ENCODE peak calls at places on chromosome 10, in six cellular contexts. One of them, this sample, is unnamed.

GRCh38 chr10:86655596-86655995 is 1.2 kb downstream of the OPN4 start:
- DNase-seq in IMR-90: no peak
- DNase-seq in H9: no peak
- DNase-seq in trophoblast cell: no peak
- DNase-seq in H1: no peak
- DNase-seq in mesenchymal stem cell: no peak
- DNase-seq in this sample: no peak

GRCh38 chr10:44801383-44802327 is 109.5 kb upstream of the TMEM72 start:
- DNase-seq in IMR-90: peak
- DNase-seq in H9: no peak
- DNase-seq in trophoblast cell: no peak
- DNase-seq in H1: no peak
- DNase-seq in mesenchymal stem cell: peak
- DNase-seq in this sample: no peak

GRCh38 chr10:59582779-59583178 is 126.9 kb downstream of the SLC16A9 start:
- DNase-seq in IMR-90: no peak
- DNase-seq in H9: no peak
- DNase-seq in trophoblast cell: no peak
- DNase-seq in H1: no peak
- DNase-seq in mesenchymal stem cell: no peak
- DNase-seq in this sample: no peak

GRCh38 chr10:65518379-65518778 is 1407.5 kb upstream of the LRRTM3 start:
- DNase-seq in IMR-90: no peak
- DNase-seq in H9: no peak
- DNase-seq in trophoblast cell: no peak
- DNase-seq in H1: no peak
- DNase-seq in mesenchymal stem cell: peak
- DNase-seq in this sample: no peak

GRCh38 chr10:14652067-14652466 is 122.6 kb downstream of the FAM107B start:
- DNase-seq in IMR-90: peak
- DNase-seq in H9: no peak
- DNase-seq in trophoblast cell: no peak
- DNase-seq in H1: no peak
- DNase-seq in mesenchymal stem cell: peak
- DNase-seq in this sample: no peak

GRCh38 chr10:116708877-116709276 is 33.5 kb downstream of the HSPA12A start:
- DNase-seq in IMR-90: no peak
- DNase-seq in H9: no peak
- DNase-seq in trophoblast cell: no peak
- DNase-seq in H1: no peak
- DNase-seq in mesenchymal stem cell: no peak
- DNase-seq in this sample: no peak

GRCh38 chr10:92377962-92378361 is 87.0 kb downstream of the MARCHF5 start:
- DNase-seq in IMR-90: no peak
- DNase-seq in H9: no peak
- DNase-seq in trophoblast cell: no peak
- DNase-seq in H1: no peak
- DNase-seq in mesenchymal stem cell: no peak
- DNase-seq in this sample: no peak

GRCh38 chr10:17609523-17610079 is 7.6 kb downstream of the HACD1 start:
- DNase-seq in IMR-90: no peak
- DNase-seq in H9: no peak
- DNase-seq in trophoblast cell: no peak
- DNase-seq in H1: no peak
- DNase-seq in mesenchymal stem cell: no peak
- DNase-seq in this sample: no peak

GRCh38 chr10:111344804-111345203 is 268.0 kb downstream of the ADRA2A start:
- DNase-seq in IMR-90: no peak
- DNase-seq in H9: peak
- DNase-seq in trophoblast cell: no peak
- DNase-seq in H1: no peak
- DNase-seq in mesenchymal stem cell: no peak
- DNase-seq in this sample: no peak

GRCh38 chr10:120508393-120508792 is 51.4 kb downstream of the PLPP4 start:
- DNase-seq in IMR-90: no peak
- DNase-seq in H9: no peak
- DNase-seq in trophoblast cell: no peak
- DNase-seq in H1: no peak
- DNase-seq in mesenchymal stem cell: peak
- DNase-seq in this sample: no peak

GRCh38 chr10:132382231-132382922 is 14.6 kb upstream of the PWWP2B start:
- DNase-seq in IMR-90: no peak
- DNase-seq in H9: no peak
- DNase-seq in trophoblast cell: peak
- DNase-seq in H1: no peak
- DNase-seq in mesenchymal stem cell: no peak
- DNase-seq in this sample: no peak

GRCh38 chr10:70564901-70565351 is 37.6 kb downstream of the PRF1 start:
- DNase-seq in IMR-90: no peak
- DNase-seq in H9: no peak
- DNase-seq in trophoblast cell: no peak
- DNase-seq in H1: no peak
- DNase-seq in mesenchymal stem cell: no peak
- DNase-seq in this sample: no peak

GRCh38 chr10:59817806-59818205 is 64.6 kb upstream of the MRLN start:
- DNase-seq in IMR-90: no peak
- DNase-seq in H9: no peak
- DNase-seq in trophoblast cell: peak
- DNase-seq in H1: no peak
- DNase-seq in mesenchymal stem cell: no peak
- DNase-seq in this sample: no peak

GRCh38 chr10:131127610-131128009 is 183.9 kb downstream of the TCERG1L start:
- DNase-seq in IMR-90: no peak
- DNase-seq in H9: no peak
- DNase-seq in trophoblast cell: no peak
- DNase-seq in H1: no peak
- DNase-seq in mesenchymal stem cell: no peak
- DNase-seq in this sample: no peak

GRCh38 chr10:84685047-84685660 is 356.8 kb downstream of the CCSER2 start:
- DNase-seq in IMR-90: no peak
- DNase-seq in H9: no peak
- DNase-seq in trophoblast cell: no peak
- DNase-seq in H1: no peak
- DNase-seq in mesenchymal stem cell: no peak
- DNase-seq in this sample: no peak

GRCh38 chr10:68276224-68276623 is 44.3 kb upstream of the ATOH7 start:
- DNase-seq in IMR-90: no peak
- DNase-seq in H9: no peak
- DNase-seq in trophoblast cell: no peak
- DNase-seq in H1: no peak
- DNase-seq in mesenchymal stem cell: no peak
- DNase-seq in this sample: no peak

GRCh38 chr10:104322416-104322782 is 15.9 kb downstream of the ITPRIP start:
- DNase-seq in IMR-90: no peak
- DNase-seq in H9: peak
- DNase-seq in trophoblast cell: no peak
- DNase-seq in H1: no peak
- DNase-seq in mesenchymal stem cell: no peak
- DNase-seq in this sample: no peak

GRCh38 chr10:36373424-36374096 is 731.5 kb upstream of the FZD8 start:
- DNase-seq in IMR-90: no peak
- DNase-seq in H9: peak
- DNase-seq in trophoblast cell: no peak
- DNase-seq in H1: no peak
- DNase-seq in mesenchymal stem cell: no peak
- DNase-seq in this sample: no peak

GRCh38 chr10:24452030-24452429 is 243.1 kb downstream of the KIAA1217 start:
- DNase-seq in IMR-90: no peak
- DNase-seq in H9: no peak
- DNase-seq in trophoblast cell: no peak
- DNase-seq in H1: no peak
- DNase-seq in mesenchymal stem cell: no peak
- DNase-seq in this sample: no peak

GRCh38 chr10:4772202-4772570 is 53.8 kb upstream of the AKR1E2 start:
- DNase-seq in IMR-90: no peak
- DNase-seq in H9: no peak
- DNase-seq in trophoblast cell: no peak
- DNase-seq in H1: no peak
- DNase-seq in mesenchymal stem cell: no peak
- DNase-seq in this sample: no peak

GRCh38 chr10:4770766-4771553 is 55.0 kb upstream of the AKR1E2 start:
- DNase-seq in IMR-90: peak
- DNase-seq in H9: no peak
- DNase-seq in trophoblast cell: no peak
- DNase-seq in H1: no peak
- DNase-seq in mesenchymal stem cell: peak
- DNase-seq in this sample: no peak

GRCh38 chr10:4775808-4776207 is 50.2 kb upstream of the AKR1E2 start:
- DNase-seq in IMR-90: peak
- DNase-seq in H9: no peak
- DNase-seq in trophoblast cell: no peak
- DNase-seq in H1: no peak
- DNase-seq in mesenchymal stem cell: peak
- DNase-seq in this sample: no peak

GRCh38 chr10:4767033-4767814 is 58.8 kb upstream of the AKR1E2 start:
- DNase-seq in IMR-90: peak
- DNase-seq in H9: no peak
- DNase-seq in trophoblast cell: no peak
- DNase-seq in H1: no peak
- DNase-seq in mesenchymal stem cell: peak
- DNase-seq in this sample: peak

DNA sequence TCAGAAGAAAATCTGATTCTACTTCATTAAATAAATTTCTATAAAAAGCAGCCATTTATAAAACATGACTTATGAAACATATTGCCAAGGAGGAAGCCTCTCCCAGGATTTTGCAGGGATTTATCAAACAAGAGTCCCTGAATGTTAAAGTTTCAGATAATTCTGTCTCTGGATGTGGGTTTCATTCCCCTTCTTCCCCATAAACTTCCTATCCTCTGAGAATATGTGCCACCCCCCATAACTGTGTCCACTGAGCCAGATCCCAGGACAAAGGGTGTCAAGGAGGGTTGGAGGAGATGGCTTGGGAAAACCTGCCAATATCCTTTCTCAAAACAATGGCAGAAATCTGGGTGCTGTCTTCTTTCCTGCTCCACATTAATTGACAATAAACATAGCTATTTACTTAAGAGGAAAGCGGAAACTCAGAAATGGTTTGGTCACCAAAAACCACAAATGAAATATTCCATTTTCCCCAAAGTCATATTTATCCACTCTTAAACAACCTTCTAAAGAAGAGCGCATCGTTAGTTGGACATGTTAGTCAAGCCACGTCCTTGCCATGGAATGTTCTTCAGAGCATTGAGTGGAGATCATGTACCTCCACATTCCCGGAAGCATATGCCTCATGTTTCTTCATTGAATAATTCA is 54.3 kb upstream of the AKR1E2 start:
- DNase-seq in IMR-90: peak
- DNase-seq in H9: no peak
- DNase-seq in trophoblast cell: no peak
- DNase-seq in H1: no peak
- DNase-seq in mesenchymal stem cell: peak
- DNase-seq in this sample: no peak
- H2AFZ ChIP-seq in IMR-90: peak
- H2AFZ ChIP-seq in H9: no peak
- H2AFZ ChIP-seq in trophoblast cell: no peak
- H2AFZ ChIP-seq in H1: no peak
- H2AFZ ChIP-seq in mesenchymal stem cell: no peak
- H2AFZ ChIP-seq in this sample: peak

DNA sequence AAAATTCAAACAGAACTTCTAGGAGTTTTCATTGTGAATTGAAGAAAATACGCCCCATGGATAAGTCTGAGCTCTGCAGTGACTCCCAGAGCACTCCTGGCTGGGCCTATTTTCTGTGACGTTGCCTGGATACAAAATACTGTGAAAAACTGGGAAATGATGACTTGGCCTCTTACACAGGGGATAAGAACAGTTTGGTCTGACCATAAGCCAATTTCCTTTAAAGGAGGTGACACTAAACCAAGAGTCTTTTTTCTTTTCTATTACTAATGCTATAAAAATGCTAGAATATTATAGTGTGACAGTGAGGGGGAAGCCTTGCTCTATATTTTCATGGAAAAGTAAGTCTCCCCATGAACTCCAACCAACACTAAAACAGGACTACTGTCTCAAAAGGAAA is 45.6 kb downstream of the MYOF start:
- DNase-seq in IMR-90: peak
- DNase-seq in H9: no peak
- DNase-seq in trophoblast cell: peak
- DNase-seq in H1: no peak
- DNase-seq in mesenchymal stem cell: peak
- DNase-seq in this sample: no peak
- H2BK5ac ChIP-seq in IMR-90: peak
- H2BK5ac ChIP-seq in H9: no peak
- H2BK5ac ChIP-seq in trophoblast cell: peak
- H2BK5ac ChIP-seq in H1: peak
- H2BK5ac ChIP-seq in mesenchymal stem cell: peak
- H2BK5ac ChIP-seq in this sample: no peak

DNA sequence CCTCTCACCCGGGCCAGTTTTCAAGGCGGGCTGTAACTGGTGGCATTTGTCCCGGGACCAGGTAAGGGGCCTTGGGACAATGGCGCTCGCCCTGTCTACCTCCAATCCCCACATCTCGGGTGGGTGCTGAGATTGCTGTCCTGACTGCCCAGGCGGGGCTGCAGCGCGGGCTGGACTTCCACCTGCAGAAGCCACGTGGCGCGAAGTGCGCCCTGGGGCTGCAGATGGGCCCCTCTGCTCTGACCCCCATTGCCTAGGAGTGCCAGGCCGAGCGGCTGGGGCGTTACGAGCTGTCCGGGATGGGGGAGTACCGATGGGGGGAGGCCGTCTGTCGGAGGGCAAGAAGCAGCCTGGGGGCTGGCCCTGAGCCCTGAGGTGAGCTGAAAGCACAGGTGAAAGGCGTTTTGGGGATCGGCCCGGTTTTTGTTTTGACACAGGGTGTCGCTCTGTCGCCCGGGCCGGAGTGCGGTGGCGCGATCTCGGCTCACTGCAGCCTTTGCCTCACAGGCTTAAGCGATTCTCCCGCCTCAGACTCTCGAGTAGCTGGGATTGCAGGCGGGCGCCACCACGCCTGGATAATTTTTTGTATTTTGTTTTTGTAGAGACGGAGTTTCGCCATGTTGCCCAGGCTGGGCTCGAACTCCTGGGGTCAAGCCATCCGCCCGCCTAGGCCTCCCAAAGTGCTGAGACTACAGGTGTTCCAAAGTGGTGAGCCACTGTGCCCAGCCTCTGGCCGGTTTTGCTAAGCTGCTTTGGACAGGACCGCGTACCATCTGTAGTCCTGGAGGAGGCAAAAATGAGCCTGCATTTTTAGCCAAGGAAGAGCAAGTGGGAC is at the start of gene SFXN2:
- DNase-seq in IMR-90: no peak
- DNase-seq in H9: no peak
- DNase-seq in trophoblast cell: no peak
- DNase-seq in H1: no peak
- DNase-seq in mesenchymal stem cell: no peak
- DNase-seq in this sample: no peak
- H3K4ac ChIP-seq in IMR-90: peak
- H3K4ac ChIP-seq in H9: no peak
- H3K4ac ChIP-seq in trophoblast cell: peak
- H3K4ac ChIP-seq in H1: peak
- H3K4ac ChIP-seq in mesenchymal stem cell: peak
- H3K4ac ChIP-seq in this sample: peak

GRCh38 chr10:1448252-1448901 is 288.9 kb downstream of the ADARB2 start:
- DNase-seq in IMR-90: no peak
- DNase-seq in H9: no peak
- DNase-seq in trophoblast cell: no peak
- DNase-seq in H1: no peak
- DNase-seq in mesenchymal stem cell: no peak
- DNase-seq in this sample: no peak
- H2AFZ ChIP-seq in IMR-90: no peak
- H2AFZ ChIP-seq in H9: no peak
- H2AFZ ChIP-seq in trophoblast cell: no peak
- H2AFZ ChIP-seq in H1: no peak
- H2AFZ ChIP-seq in mesenchymal stem cell: no peak
- H2AFZ ChIP-seq in this sample: no peak